ENCODE peak calls at places on chromosomes 13 and 19, in four cellular contexts. S, H, J and D are unnamed samples.
A peak's percentile ranks its signal among the peaks of the same experiment; 100 is the strongest.

GRCh38 chr19:35029737-35030256 is 473 bp upstream of the SCN1B start:
- DNase-seq in S (no peak), H (no peak), J (no peak), D (no peak)

GRCh38 chr19:35369522-35369921 is 1.3 kb upstream of the GPR42 start:
- DNase-seq in S (no peak), H (no peak), J (no peak), D (no peak)

GRCh38 chr13:66937423-66937822 is 292.7 kb downstream of the PCDH9 start:
- DNase-seq in S (no peak), H (no peak), J (no peak), D (no peak)

GRCh38 chr19:41174297-41174928 is 18.6 kb upstream of the CYP2S1 start:
- DNase-seq in S (no peak), H (no peak), J (no peak), D (no peak)

GRCh38 chr13:99124695-99125334 is 75.8 kb upstream of the UBAC2 start:
- DNase-seq in S (no peak), H (no peak), J (no peak), D (peak; percentile 19)

GRCh38 chr19:35403116-35403760 is 32.4 kb downstream of the GPR42 start:
- DNase-seq in S (no peak), H (no peak), J (no peak), D (no peak)

GRCh38 chr19:50851620-50852019 is 3.1 kb upstream of the KLK3 start:
- DNase-seq in S (no peak), H (peak; percentile 52), J (no peak), D (no peak)

GRCh38 chr13:111403266-111403665 is 82.8 kb downstream of the TEX29 start:
- DNase-seq in S (no peak), H (peak; percentile 40), J (no peak), D (no peak)

GRCh38 chr19:36136975-36137686 is 2.7 kb upstream of the CAPNS1 start:
- DNase-seq in S (peak; percentile 61), H (peak; percentile 82), J (peak; percentile 53), D (no peak)

GRCh38 chr19:1949304-1950101 is 8.5 kb downstream of the CSNK1G2 start:
- DNase-seq in S (no peak), H (peak; percentile 73), J (no peak), D (no peak)

GRCh38 chr13:28584873-28585317 is 74.0 kb upstream of the POMP start:
- DNase-seq in S (no peak), H (no peak), J (no peak), D (no peak)

GRCh38 chr19:1336079-1336684 is 47.5 kb upstream of the NDUFS7 start:
- DNase-seq in S (no peak), H (no peak), J (no peak), D (no peak)

GRCh38 chr19:19402656-19403372 is 2.7 kb upstream of the GATAD2A start:
- DNase-seq in S (no peak), H (no peak), J (no peak), D (no peak)

GRCh38 chr19:2700660-2701360 is 1.7 kb downstream of the GNG7 start:
- DNase-seq in S (no peak), H (no peak), J (no peak), D (no peak)

GRCh38 chr19:13597625-13598024 is 91.3 kb upstream of the CACNA1A start:
- DNase-seq in S (no peak), H (no peak), J (peak; percentile 19), D (peak; percentile 42)

GRCh38 chr19:4414800-4415251 is 12.4 kb downstream of the CHAF1A start:
- DNase-seq in S (no peak), H (no peak), J (no peak), D (no peak)

GRCh38 chr13:21675095-21676007 is 4.5 kb downstream of the FGF9 start:
- DNase-seq in S (no peak), H (peak; percentile 82), J (peak; percentile 43), D (peak; percentile 48)

GRCh38 chr19:51820821-51821446 is 26.0 kb downstream of the FPR3 start:
- DNase-seq in S (no peak), H (no peak), J (no peak), D (no peak)

GRCh38 chr13:39787086-39787487 is 131.6 kb downstream of the COG6 start:
- DNase-seq in S (no peak), H (no peak), J (no peak), D (no peak)

GRCh38 chr19:35120898-35121297 is 5.3 kb downstream of the FXYD3 start:
- DNase-seq in S (no peak), H (no peak), J (no peak), D (no peak)

GRCh38 chr13:100392709-100393630 is 195.6 kb downstream of the GGACT start:
- DNase-seq in S (peak; percentile 69), H (no peak), J (peak; percentile 75), D (peak; percentile 52)

GRCh38 chr13:25687622-25688225 is 315.9 kb downstream of the ATP8A2 start:
- DNase-seq in S (no peak), H (no peak), J (no peak), D (no peak)

GRCh38 chr13:78621086-78621485 is 17.7 kb upstream of the POU4F1 start:
- DNase-seq in S (no peak), H (no peak), J (no peak), D (no peak)

GRCh38 chr13:38641164-38641948 is 45.5 kb upstream of the FREM2 start:
- DNase-seq in S (no peak), H (no peak), J (no peak), D (no peak)
- TF ChIP-seq CTCF in S (no peak), H (peak; percentile 27), J (no peak), D (no peak)

DNA sequence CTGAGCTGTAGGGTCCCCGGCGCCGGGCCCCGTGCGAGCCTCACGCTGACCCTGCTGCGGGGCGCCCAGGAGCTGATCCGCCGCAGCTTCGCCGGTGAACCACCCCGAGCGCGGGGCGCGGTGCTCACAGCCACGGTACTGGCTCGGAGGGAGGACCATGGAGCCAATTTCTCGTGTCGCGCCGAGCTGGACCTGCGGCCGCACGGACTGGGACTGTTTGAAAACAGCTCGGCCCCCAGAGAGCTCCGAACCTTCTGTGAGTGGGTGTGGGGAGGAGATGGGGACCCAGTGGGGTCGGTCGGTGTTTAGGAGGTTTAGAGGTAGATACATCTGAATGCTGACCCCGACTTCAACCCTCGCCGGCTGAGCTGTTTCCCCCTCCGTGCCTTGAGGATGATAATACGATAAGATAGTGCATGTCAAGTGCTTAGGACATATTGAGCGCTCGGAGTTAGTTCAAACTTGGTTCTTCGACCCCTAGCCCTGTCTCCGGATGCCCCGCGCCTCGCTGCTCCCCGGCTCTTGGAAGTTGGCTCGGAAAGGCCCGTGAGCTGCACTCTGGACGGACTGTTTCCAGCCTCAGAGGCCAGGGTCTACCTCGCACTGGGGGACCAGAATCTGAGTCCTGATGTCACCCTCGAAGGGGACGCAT is 1.9 kb downstream of the ICAM5 start:
- DNase-seq in S (no peak), H (no peak), J (no peak), D (no peak)
- H3K4me1 ChIP-seq in S (peaks cover 65% of the 10 kb centered on the region), H (peaks cover 34% of the 10 kb centered on the region), J (peaks cover 43% of the 10 kb centered on the region), D (peaks cover 85% of the 10 kb centered on the region)

DNA sequence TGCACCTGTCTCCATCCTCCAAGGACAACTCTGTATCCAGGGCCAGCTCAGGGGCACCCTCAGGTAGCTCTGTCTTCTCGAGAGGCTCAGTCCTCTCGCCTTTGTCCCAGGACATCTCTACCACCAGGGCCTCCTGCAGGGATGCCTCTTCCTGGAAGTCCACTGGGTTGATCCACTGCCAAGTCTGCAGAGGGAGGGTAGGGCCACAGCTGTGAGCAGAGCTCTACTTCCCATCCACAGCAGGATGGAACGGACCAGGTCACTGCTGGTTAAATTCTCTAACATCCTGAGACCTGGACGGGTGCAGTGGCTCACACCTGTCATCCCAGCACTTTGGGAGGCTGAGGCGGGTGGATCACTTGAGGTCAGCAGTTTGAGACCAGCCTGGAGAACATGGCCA is 26.8 kb downstream of the IL12RB1 start:
- DNase-seq in S (no peak), H (no peak), J (no peak), D (no peak)
- TF ChIP-seq CTCF in S (no peak), H (no peak), J (no peak), D (no peak)

GRCh38 chr13:96636310-96636709 is 358.0 kb downstream of the OXGR1 start:
- DNase-seq in S (no peak), H (no peak), J (no peak), D (no peak)

GRCh38 chr13:96637039-96637438 is 357.2 kb downstream of the OXGR1 start:
- DNase-seq in S (no peak), H (no peak), J (no peak), D (no peak)

GRCh38 chr13:96629331-96629730 is 364.9 kb downstream of the OXGR1 start:
- DNase-seq in S (no peak), H (no peak), J (no peak), D (no peak)

DNA sequence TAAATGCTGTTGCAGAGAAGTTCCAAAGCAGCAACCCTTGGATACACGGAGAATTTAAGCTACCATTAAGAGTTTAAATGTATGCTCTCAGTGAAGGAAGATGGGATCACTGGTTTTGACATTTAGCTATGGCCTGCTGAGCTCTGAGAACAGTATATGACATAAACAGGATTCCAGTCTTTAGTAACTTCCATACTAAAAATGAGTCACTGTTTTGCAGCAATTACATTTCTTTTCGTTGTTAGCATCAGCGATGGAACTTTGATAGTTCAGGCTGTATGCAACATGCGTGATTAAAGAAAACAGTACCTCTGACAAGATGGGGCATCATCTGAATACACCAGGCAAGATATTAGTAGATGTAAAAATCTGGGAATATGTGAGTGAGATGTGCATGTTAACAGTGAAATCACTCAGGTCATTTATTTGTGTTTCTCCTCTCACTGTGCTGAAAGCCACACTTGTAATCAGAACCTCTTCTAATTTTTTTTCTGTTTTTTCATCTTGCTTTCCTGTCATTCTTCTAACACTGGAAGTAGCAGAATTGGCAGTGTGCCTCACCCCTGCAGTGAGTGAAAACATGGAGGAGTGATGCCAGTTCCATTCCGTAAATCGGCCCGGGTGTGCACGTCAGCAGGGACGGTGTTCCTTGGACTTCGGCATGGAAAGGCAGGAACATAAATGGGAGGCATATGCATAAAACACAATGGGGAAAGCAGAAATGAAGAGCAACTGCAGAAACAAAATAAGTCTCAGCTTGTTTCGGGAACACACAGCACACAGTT is 361.5 kb downstream of the OXGR1 start:
- DNase-seq in S (no peak), H (no peak), J (no peak), D (no peak)
- H3K4me1 ChIP-seq in S (peaks cover 7% of the 10 kb centered on the region), H (no peaks in the 10 kb centered on the region), J (no peaks in the 10 kb centered on the region), D (no peaks in the 10 kb centered on the region)

DNA sequence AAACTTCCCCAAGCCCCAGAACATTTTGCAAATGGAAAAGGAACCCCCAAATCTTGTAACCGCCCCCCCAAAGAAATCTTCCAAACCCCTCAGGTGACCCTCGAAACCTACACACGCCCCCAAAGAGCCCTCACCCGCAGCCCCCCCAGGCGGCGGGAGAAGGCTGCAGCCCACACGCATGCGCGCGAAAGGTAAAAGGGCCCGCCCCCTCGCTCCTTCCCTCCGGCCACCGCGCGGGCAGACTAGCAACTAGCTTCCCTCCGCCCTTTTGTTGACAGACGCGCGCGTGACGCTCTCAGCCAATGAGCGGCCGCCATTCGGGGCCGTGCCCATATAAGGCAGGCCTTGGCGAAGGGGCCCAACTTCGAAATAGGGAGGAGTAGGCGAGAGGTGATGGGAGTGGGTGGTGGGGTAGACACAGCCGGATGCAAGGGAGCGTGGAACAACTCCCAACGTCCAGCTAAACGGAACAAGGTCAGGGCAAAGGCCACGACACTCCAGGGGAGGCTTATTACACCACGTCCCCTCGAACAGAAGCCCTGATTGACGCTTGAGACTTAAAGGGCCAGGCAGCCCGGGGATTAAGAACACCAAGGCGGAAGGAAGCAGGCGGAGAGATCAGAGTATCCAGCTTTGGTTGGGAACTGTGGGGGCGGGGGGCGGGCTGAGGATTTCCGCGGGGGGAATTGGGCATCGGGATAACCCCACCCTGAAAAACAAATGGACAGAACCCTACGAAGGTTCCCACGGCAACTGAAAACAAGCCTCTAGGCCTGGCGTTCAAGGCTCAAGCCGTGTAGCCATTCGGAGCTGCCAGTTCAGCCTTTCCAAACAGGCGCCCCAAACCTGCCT is 13.3 kb downstream of the FBXO46 start:
- DNase-seq in S (peak; percentile 96), H (peak; percentile 99), J (peak; percentile 99), D (peak; percentile 96)
- TF ChIP-seq CTCF in S (peak; percentile 19), H (peak; percentile 14), J (no peak), D (no peak)

GRCh38 chr19:46232029-46232428 is 2.5 kb downstream of the IGFL1 start:
- DNase-seq in S (no peak), H (peak; percentile 82), J (no peak), D (no peak)
- H3K4me1 ChIP-seq in S (no peaks in the 10 kb centered on the region), H (no peaks in the 10 kb centered on the region), J (no peaks in the 10 kb centered on the region), D (no peaks in the 10 kb centered on the region)

GRCh38 chr13:19818223-19818842 is 35.6 kb upstream of the PSPC1 start:
- DNase-seq in S (no peak), H (peak; percentile 93), J (peak; percentile 15), D (peak; percentile 37)
- TF ChIP-seq CTCF in S (no peak), H (peak; percentile 67), J (peak; percentile 22), D (no peak)